ENCODE peak calls at places on chromosome 3, in seven cellular contexts. R, K, G, X, B, M and T are unnamed samples.

GRCh38 chr3:150721285-150722130 is 17.8 kb upstream of the ERICH6 start:
- DNase-seq in R (no peak), K (peak), G (no peak), X (no peak), B (no peak), M (peak), T (no peak)

GRCh38 chr3:178536271-178537079 is at the start of gene KCNMB2:
- DNase-seq in R (no peak), K (peak), G (no peak), X (no peak), B (no peak), M (peak), T (peak)

GRCh38 chr3:28019740-28020139 is 221.7 kb upstream of the CMC1 start:
- DNase-seq in R (no peak), K (no peak), G (no peak), X (no peak), B (no peak), M (no peak), T (no peak)

GRCh38 chr3:187954486-187955075 is 199.4 kb upstream of the LPP start:
- DNase-seq in R (no peak), K (no peak), G (no peak), X (no peak), B (no peak), M (no peak), T (no peak)

GRCh38 chr3:144257381-144257780 is 285.8 kb downstream of the DIPK2A start:
- DNase-seq in R (no peak), K (no peak), G (no peak), X (no peak), B (no peak), M (no peak), T (no peak)

GRCh38 chr3:167728176-167728575 is 6.5 kb downstream of the PDCD10 start:
- DNase-seq in R (peak), K (no peak), G (no peak), X (no peak), B (no peak), M (peak), T (no peak)

GRCh38 chr3:115512565-115513410 is 110.5 kb upstream of the GAP43 start:
- DNase-seq in R (no peak), K (peak), G (no peak), X (peak), B (no peak), M (peak), T (no peak)

GRCh38 chr3:171846594-171846993 is 3.4 kb downstream of the TMEM212 start:
- DNase-seq in R (no peak), K (no peak), G (no peak), X (no peak), B (no peak), M (peak), T (no peak)

GRCh38 chr3:63333815-63334214 is 55.7 kb downstream of the SYNPR start:
- DNase-seq in R (no peak), K (peak), G (no peak), X (no peak), B (no peak), M (peak), T (no peak)

GRCh38 chr3:124770341-124771082 is 40.3 kb downstream of the UMPS start:
- DNase-seq in R (no peak), K (peak), G (no peak), X (no peak), B (no peak), M (peak), T (no peak)

GRCh38 chr3:12148183-12148940 is 10.3 kb downstream of the TIMP4 start:
- DNase-seq in R (no peak), K (no peak), G (no peak), X (no peak), B (no peak), M (peak), T (no peak)

GRCh38 chr3:171806200-171807128 is 3.8 kb downstream of the PLD1 start:
- DNase-seq in R (peak), K (no peak), G (no peak), X (no peak), B (no peak), M (peak), T (no peak)

GRCh38 chr3:74124716-74125115 is 489.7 kb downstream of the CNTN3 start:
- DNase-seq in R (no peak), K (no peak), G (no peak), X (no peak), B (no peak), M (no peak), T (no peak)

GRCh38 chr3:169295126-169295525 is 368.4 kb downstream of the MECOM start:
- DNase-seq in R (no peak), K (no peak), G (no peak), X (no peak), B (no peak), M (peak), T (no peak)

GRCh38 chr3:42183991-42184621 is 81.9 kb downstream of the CCK start:
- DNase-seq in R (no peak), K (no peak), G (no peak), X (no peak), B (no peak), M (no peak), T (no peak)

GRCh38 chr3:3170998-3171397 is 8.5 kb downstream of the CRBN start:
- DNase-seq in R (no peak), K (no peak), G (no peak), X (no peak), B (no peak), M (peak), T (no peak)

GRCh38 chr3:183698760-183699159 is 1.2 kb downstream of the YEATS2 start:
- DNase-seq in R (no peak), K (no peak), G (no peak), X (peak), B (no peak), M (peak), T (peak)

GRCh38 chr3:175605851-175606250 is 746.7 kb downstream of the NAALADL2 start:
- DNase-seq in R (no peak), K (no peak), G (no peak), X (no peak), B (no peak), M (peak), T (no peak)

GRCh38 chr3:188554404-188554803 is 400.4 kb downstream of the LPP start:
- DNase-seq in R (no peak), K (no peak), G (no peak), X (no peak), B (no peak), M (peak), T (no peak)